ENCODE peak calls at places on chromosomes 2 and 18, in six cellular contexts. N, C, T, P, Z and E are unnamed samples.

GRCh38 chr2:238277695-238278094 is 10.7 kb downstream of the PER2 start:
- DNase-seq in T (no peak), Z (no peak), P (no peak), C (no peak), N (no peak), E (no peak)

GRCh38 chr2:57453929-57454328 is 592.7 kb upstream of the VRK2 start:
- DNase-seq in C (no peak), P (no peak), N (no peak), Z (no peak), T (no peak), E (no peak)

GRCh38 chr2:145040433-145040832 is 520.5 kb upstream of the ZEB2 start:
- DNase-seq in Z (no peak), P (no peak), T (no peak), C (no peak), N (no peak), E (no peak)

GRCh38 chr2:205883026-205883425 is 200.7 kb downstream of the NRP2 start:
- DNase-seq in Z (no peak), P (no peak), C (no peak), T (no peak), N (no peak), E (no peak)

GRCh38 chr18:36376361-36376760 is 78.8 kb downstream of the FHOD3 start:
- DNase-seq in Z (no peak), N (no peak), C (no peak), T (peak; percentile 59), P (no peak), E (no peak)

GRCh38 chr2:127049927-127050802 is 56.8 kb downstream of the BIN1 start:
- DNase-seq in N (no peak), C (no peak), P (peak; percentile 65), T (peak; percentile 21), Z (peak; percentile 88), E (no peak)

GRCh38 chr2:111702809-111703196 is 181.2 kb downstream of the ANAPC1 start:
- DNase-seq in Z (no peak), N (no peak), C (no peak), P (no peak), T (no peak), E (no peak)

GRCh38 chr18:9612215-9612830 is 2.0 kb downstream of the PPP4R1 start:
- DNase-seq in C (peak; percentile 49), T (peak; percentile 52), Z (peak; percentile 61), P (peak; percentile 35), N (no peak), E (no peak)

GRCh38 chr18:12960846-12961397 is 13.1 kb downstream of the SEH1L start:
- DNase-seq in P (peak; percentile 74), Z (peak; percentile 35), C (no peak), N (no peak), T (no peak), E (no peak)

GRCh38 chr2:238269741-238270140 is 18.7 kb downstream of the PER2 start:
- DNase-seq in T (no peak), P (no peak), C (no peak), Z (no peak), N (no peak), E (peak; percentile 29)

GRCh38 chr2:112891333-112891950 is 19.5 kb upstream of the IL37 start:
- DNase-seq in N (no peak), P (no peak), C (no peak), T (no peak), Z (peak; percentile 62), E (peak; percentile 98)

GRCh38 chr2:226608393-226608955 is 191.1 kb downstream of the IRS1 start:
- DNase-seq in N (no peak), C (no peak), P (no peak), Z (no peak), T (no peak), E (no peak)

GRCh38 chr2:83196225-83196624 is 1262.9 kb downstream of the SUCLG1 start:
- DNase-seq in C (no peak), Z (peak; percentile 37), P (no peak), T (peak; percentile 6), N (no peak), E (peak; percentile 14)

GRCh38 chr18:23662309-23663263 is at the start of gene ANKRD29:
- DNase-seq in T (peak; percentile 50), N (no peak), C (peak; percentile 15), P (peak; percentile 44), Z (peak; percentile 68), E (no peak)

GRCh38 chr18:9094307-9095226 is 7.9 kb upstream of the NDUFV2 start:
- DNase-seq in Z (peak; percentile 27), C (no peak), P (no peak), T (peak; percentile 90), N (no peak), E (no peak)

DNA sequence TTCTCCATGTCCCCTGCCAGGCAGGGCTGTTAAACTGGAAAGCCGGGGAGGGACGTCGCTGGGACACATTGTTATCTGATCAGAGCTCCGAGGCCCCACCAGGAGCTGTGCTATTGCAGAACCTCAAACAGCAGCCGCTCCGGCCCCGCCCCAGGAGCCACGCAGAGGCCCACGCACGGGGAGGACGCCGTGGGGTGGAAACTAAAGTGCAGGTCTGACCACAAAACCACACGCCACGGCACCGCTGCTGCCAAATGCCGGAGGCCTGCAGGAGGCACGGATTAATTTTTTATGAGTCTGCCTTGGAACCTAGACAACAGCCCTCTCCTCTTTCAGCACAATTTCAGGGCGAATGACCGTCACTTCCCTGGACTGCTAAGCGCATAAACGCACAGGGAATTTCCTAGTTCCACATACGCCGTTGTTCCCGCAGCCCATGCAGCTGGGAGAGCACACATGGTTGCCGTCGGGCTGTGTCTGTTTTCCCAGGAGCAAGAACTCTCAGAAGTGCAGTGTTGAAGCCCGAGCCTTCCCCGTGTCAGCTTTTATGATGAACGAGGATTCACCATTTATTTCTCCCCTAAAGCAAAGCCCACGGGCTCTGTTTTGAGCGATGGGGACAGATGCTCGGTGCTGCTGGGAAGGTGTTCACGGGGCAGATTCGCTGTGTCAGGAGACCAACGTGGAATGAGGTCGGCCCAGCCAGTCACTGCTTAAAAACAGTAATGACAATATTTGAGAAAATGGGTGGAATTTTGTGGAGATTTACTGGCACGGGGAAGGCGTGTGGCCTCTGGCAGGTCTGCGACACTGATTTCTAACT is 43.7 kb downstream of the NFATC1 start:
- DNase-seq in C (peak; percentile 73), Z (peak; percentile 56), T (peak; percentile 71), P (no peak), N (peak; percentile 27), E (no peak)
- H3K4me1 ChIP-seq in C (peaks cover 6% of the 10 kb centered on the region), Z (peaks cover 13% of the 10 kb centered on the region), T (no peaks in the 10 kb centered on the region), P (no peaks in the 10 kb centered on the region), N (peaks cover 12% of the 10 kb centered on the region), E (no peaks in the 10 kb centered on the region)

GRCh38 chr2:216687111-216687510 is 8.2 kb downstream of the IGFBP5 start:
- DNase-seq in P (no peak), C (no peak), T (no peak), Z (no peak), N (no peak), E (no peak)

GRCh38 chr2:216689397-216689796 is 6.0 kb downstream of the IGFBP5 start:
- DNase-seq in N (no peak), Z (no peak), P (no peak), T (no peak), C (no peak), E (no peak)

GRCh38 chr2:216685327-216685875 is 9.9 kb downstream of the IGFBP5 start:
- DNase-seq in Z (no peak), N (no peak), T (no peak), P (no peak), C (no peak), E (no peak)

GRCh38 chr2:216688731-216689360 is 6.5 kb downstream of the IGFBP5 start:
- DNase-seq in C (no peak), N (no peak), T (no peak), P (no peak), Z (no peak), E (no peak)

DNA sequence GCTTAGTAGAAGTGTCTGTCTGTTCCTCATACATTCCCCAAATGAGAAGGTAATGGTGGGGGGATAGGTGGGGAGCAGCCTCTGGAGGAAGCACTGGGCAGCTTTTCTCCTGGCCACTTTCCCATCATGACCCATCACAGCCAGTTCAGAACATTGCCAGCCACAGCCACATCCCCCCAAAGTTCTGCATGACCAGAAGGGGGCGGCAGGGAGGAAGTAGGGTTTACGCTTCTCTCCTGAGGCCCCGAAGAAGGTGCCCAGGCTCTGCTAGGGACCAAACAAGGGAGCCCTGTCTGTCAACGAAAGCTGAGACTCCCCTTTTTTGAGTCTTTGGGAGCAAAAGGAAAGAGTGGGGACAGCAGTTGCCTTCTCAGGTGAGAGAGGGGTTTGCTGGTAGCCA is 7.7 kb downstream of the IGFBP5 start:
- DNase-seq in Z (no peak), T (no peak), C (no peak), N (no peak), P (no peak), E (no peak)
- TF ChIP-seq CTCF in Z (peak; percentile 34), T (peak; percentile 33), C (no peak), N (no peak), P (no peak), E (peak; percentile 43)

GRCh38 chr2:199431748-199432213 is 26.0 kb downstream of the SATB2 start:
- DNase-seq in P (no peak), T (peak; percentile 85), Z (no peak), C (no peak), N (no peak), E (no peak)

GRCh38 chr2:199439094-199439493 is 18.6 kb downstream of the SATB2 start:
- DNase-seq in C (no peak), P (no peak), N (no peak), Z (no peak), T (no peak), E (no peak)

GRCh38 chr2:199433204-199433832 is 24.4 kb downstream of the SATB2 start:
- DNase-seq in C (no peak), P (no peak), N (no peak), Z (no peak), T (no peak), E (no peak)

GRCh38 chr2:199430219-199430618 is 27.5 kb downstream of the SATB2 start:
- DNase-seq in C (no peak), N (no peak), Z (no peak), T (no peak), P (no peak), E (no peak)

DNA sequence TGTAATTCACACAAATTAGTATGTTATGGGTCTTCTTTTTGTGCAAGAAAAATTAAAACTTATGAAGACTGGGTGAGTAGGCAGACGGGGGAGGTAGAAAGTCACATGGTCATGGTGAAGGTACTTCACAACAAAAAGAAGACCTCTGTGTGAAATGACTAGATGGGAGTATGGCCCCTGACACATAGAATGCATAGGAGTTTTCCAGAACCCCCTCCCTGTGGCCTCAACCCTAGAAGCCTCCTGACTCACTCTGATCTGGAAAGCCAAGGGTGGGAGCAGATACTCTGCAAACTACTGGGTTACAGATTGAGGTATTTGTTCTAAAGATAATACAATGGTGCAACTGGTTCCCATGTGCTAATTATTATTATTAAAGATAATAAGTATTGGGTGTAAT is 23.2 kb downstream of the SATB2 start:
- DNase-seq in Z (no peak), P (no peak), N (no peak), C (no peak), T (no peak), E (no peak)
- H3K27me3 ChIP-seq in Z (no peaks in the 10 kb centered on the region), P (no peaks in the 10 kb centered on the region), N (no peaks in the 10 kb centered on the region), C (no peaks in the 10 kb centered on the region), T (no peaks in the 10 kb centered on the region), E (no peaks in the 10 kb centered on the region)

GRCh38 chr2:45879936-45880335 is 228.5 kb downstream of the PRKCE start:
- DNase-seq in T (no peak), C (no peak), N (no peak), P (no peak), Z (no peak), E (no peak)

GRCh38 chr2:45884126-45884525 is 232.7 kb downstream of the PRKCE start:
- DNase-seq in N (no peak), C (no peak), P (no peak), T (no peak), Z (no peak), E (no peak)

GRCh38 chr2:45882707-45883106 is 231.2 kb downstream of the PRKCE start:
- DNase-seq in Z (peak; percentile 35), T (peak; percentile 42), P (peak; percentile 38), N (no peak), C (no peak), E (no peak)

GRCh38 chr2:45883601-45884000 is 232.1 kb downstream of the PRKCE start:
- DNase-seq in P (no peak), C (no peak), N (no peak), Z (no peak), T (no peak), E (no peak)

GRCh38 chr2:45881970-45882581 is 230.6 kb downstream of the PRKCE start:
- DNase-seq in T (no peak), N (no peak), C (no peak), Z (no peak), P (no peak), E (no peak)
- H3K4me1 ChIP-seq in T (peaks cover 5% of the 10 kb centered on the region), N (peaks cover 41% of the 10 kb centered on the region), C (peaks cover 5% of the 10 kb centered on the region), Z (peaks cover 29% of the 10 kb centered on the region), P (peaks cover 25% of the 10 kb centered on the region), E (no peaks in the 10 kb centered on the region)